ENCODE peak calls at places on chromosomes 16 and 17, in eight cellular contexts. M is heart left ventricle, G is thoracic aorta, L is progenitor cell of endocrine pancreas, D is Caco-2, R is B cell, E is AG04450, P is fibroblast of pulmonary artery. Z is an unnamed sample.

GRCh38 chr16:87304951-87305350 is 12.2 kb downstream of the C16orf95 start:
- DNase-seq in M (no peak), G (no peak), L (no peak), D (no peak), R (no peak), E (no peak), P (no peak), Z (no peak)

GRCh38 chr17:40550608-40551007 is 14.7 kb downstream of the CCR7 start:
- DNase-seq in M (peak), G (no peak), L (peak), D (peak), R (no peak), E (no peak), P (peak), Z (no peak)

GRCh38 chr17:63516910-63517824 is 6.0 kb upstream of the KCNH6 start:
- DNase-seq in M (no peak), G (no peak), L (no peak), D (no peak), R (no peak), E (peak), P (peak), Z (no peak)

GRCh38 chr17:64118452-64118979 is 11.4 kb downstream of the ERN1 start:
- DNase-seq in M (peak), G (peak), L (no peak), D (no peak), R (no peak), E (no peak), P (peak), Z (no peak)

GRCh38 chr16:79393564-79393963 is 207.0 kb downstream of the MAF start:
- DNase-seq in M (no peak), G (no peak), L (no peak), D (no peak), R (no peak), E (no peak), P (no peak), Z (no peak)

GRCh38 chr16:70437017-70437581 is 1.8 kb downstream of the ST3GAL2 start:
- DNase-seq in M (no peak), G (no peak), L (no peak), D (peak), R (no peak), E (peak), P (peak), Z (no peak)

GRCh38 chr16:83675136-83675535 is 132.6 kb upstream of the HSBP1 start:
- DNase-seq in M (no peak), G (no peak), L (no peak), D (no peak), R (no peak), E (no peak), P (peak), Z (no peak)

GRCh38 chr17:45242015-45242414 is 19.9 kb downstream of the SPATA32 start:
- DNase-seq in M (no peak), G (no peak), L (no peak), D (no peak), R (no peak), E (no peak), P (no peak), Z (no peak)

GRCh38 chr17:83132251-83133081 is 53.1 kb downstream of the METRNL start:
- DNase-seq in M (no peak), G (no peak), L (no peak), D (no peak), R (no peak), E (no peak), P (no peak), Z (no peak)

GRCh38 chr16:70380205-70380918 is 33.7 kb downstream of the DDX19A start:
- DNase-seq in M (peak), G (no peak), L (peak), D (peak), R (peak), E (peak), P (peak), Z (peak)

GRCh38 chr17:36602924-36603384 is 1.6 kb downstream of the MRM1 start:
- DNase-seq in M (peak), G (no peak), L (peak), D (peak), R (peak), E (peak), P (peak), Z (peak)

GRCh38 chr17:81244358-81245023 is 5.4 kb downstream of the NDUFAF8 start:
- DNase-seq in M (no peak), G (no peak), L (no peak), D (no peak), R (no peak), E (no peak), P (no peak), Z (no peak)

GRCh38 chr16:78437352-78437968 is 338.0 kb downstream of the WWOX start:
- DNase-seq in M (no peak), G (no peak), L (no peak), D (no peak), R (no peak), E (no peak), P (peak), Z (peak)

GRCh38 chr17:49600949-49601348 is 25.3 kb downstream of the NXPH3 start:
- DNase-seq in M (no peak), G (no peak), L (no peak), D (no peak), R (no peak), E (no peak), P (no peak), Z (no peak)

GRCh38 chr17:62617894-62618472 is 9.5 kb upstream of the MRC2 start:
- DNase-seq in M (no peak), G (no peak), L (no peak), D (no peak), R (no peak), E (no peak), P (peak), Z (no peak)

GRCh38 chr17:50328360-50328759 is 17.6 kb upstream of the XYLT2 start:
- DNase-seq in M (no peak), G (no peak), L (no peak), D (no peak), R (no peak), E (no peak), P (no peak), Z (no peak)

GRCh38 chr16:55035037-55035436 is 104.4 kb downstream of the IRX5 start:
- DNase-seq in M (no peak), G (no peak), L (peak), D (peak), R (no peak), E (no peak), P (no peak), Z (peak)

GRCh38 chr17:69960755-69961154 is 114.3 kb upstream of the KCNJ16 start:
- DNase-seq in M (peak), G (no peak), L (no peak), D (no peak), R (no peak), E (no peak), P (no peak), Z (no peak)

GRCh38 chr17:3813171-3813570 is 12.2 kb upstream of the ITGAE start:
- DNase-seq in M (no peak), G (no peak), L (no peak), D (no peak), R (no peak), E (no peak), P (no peak), Z (no peak)

GRCh38 chr16:50616386-50616785 is 64.7 kb downstream of the SNX20 start:
- DNase-seq in M (no peak), G (no peak), L (no peak), D (no peak), R (no peak), E (no peak), P (peak), Z (no peak)

GRCh38 chr17:73293480-73293911 is 18.3 kb downstream of the CDC42EP4 start:
- DNase-seq in M (peak), G (peak), L (no peak), D (no peak), R (no peak), E (no peak), P (peak), Z (no peak)

GRCh38 chr16:58032710-58033293 is 7.2 kb downstream of the MMP15 start:
- DNase-seq in M (peak), G (no peak), L (peak), D (no peak), R (no peak), E (no peak), P (no peak), Z (no peak)

GRCh38 chr16:3171181-3171854 is 16.7 kb upstream of the OR1F1 start:
- DNase-seq in M (no peak), G (no peak), L (no peak), D (no peak), R (no peak), E (no peak), P (no peak), Z (peak)

GRCh38 chr17:7834554-7834890 is 505 bp downstream of the KDM6B start:
- DNase-seq in M (peak), G (no peak), L (no peak), D (no peak), R (peak), E (no peak), P (no peak), Z (no peak)

GRCh38 chr17:68197997-68198930 is 49.6 kb upstream of the AMZ2 start:
- DNase-seq in M (no peak), G (no peak), L (no peak), D (peak), R (no peak), E (no peak), P (no peak), Z (peak)

GRCh38 chr17:82477934-82478333 is 19.4 kb downstream of the NARF start:
- DNase-seq in M (no peak), G (no peak), L (no peak), D (no peak), R (no peak), E (no peak), P (no peak), Z (no peak)

GRCh38 chr16:15643453-15644305 is 725 bp upstream of the MARF1 start:
- DNase-seq in M (peak), G (no peak), L (no peak), D (no peak), R (no peak), E (peak), P (peak), Z (no peak)

GRCh38 chr16:89693289-89693731 is 6.8 kb downstream of the CDK10 start:
- DNase-seq in M (no peak), G (no peak), L (no peak), D (no peak), R (no peak), E (no peak), P (no peak), Z (no peak)

GRCh38 chr17:2146132-2146871 is 91.4 kb downstream of the HIC1 start:
- DNase-seq in M (no peak), G (no peak), L (no peak), D (no peak), R (no peak), E (no peak), P (no peak), Z (no peak)

GRCh38 chr16:74094514-74094913 is 202.1 kb upstream of the PSMD7 start:
- DNase-seq in M (no peak), G (no peak), L (no peak), D (no peak), R (no peak), E (no peak), P (no peak), Z (no peak)

GRCh38 chr16:2082983-2083364 is 35.2 kb downstream of the TSC2 start:
- DNase-seq in M (no peak), G (no peak), L (no peak), D (no peak), R (no peak), E (no peak), P (no peak), Z (no peak)

GRCh38 chr16:58021661-58022551 is 3.6 kb upstream of the MMP15 start:
- DNase-seq in M (no peak), G (no peak), L (no peak), D (no peak), R (no peak), E (no peak), P (peak), Z (no peak)

GRCh38 chr17:55726440-55726839 is 3.8 kb upstream of the TMEM100 start:
- DNase-seq in M (peak), G (peak), L (no peak), D (no peak), R (no peak), E (peak), P (peak), Z (no peak)

GRCh38 chr17:74147436-74147835 is 56.0 kb upstream of the RPL38 start:
- DNase-seq in M (no peak), G (no peak), L (no peak), D (no peak), R (no peak), E (no peak), P (no peak), Z (no peak)

GRCh38 chr16:22123146-22123545 is 30.8 kb downstream of the VWA3A start:
- DNase-seq in M (no peak), G (no peak), L (no peak), D (no peak), R (no peak), E (no peak), P (peak), Z (no peak)

GRCh38 chr17:28545787-28546415 is 6.5 kb downstream of the UNC119 start:
- DNase-seq in M (no peak), G (no peak), L (no peak), D (no peak), R (no peak), E (no peak), P (no peak), Z (no peak)

GRCh38 chr17:35807371-35808144 is 1.7 kb upstream of the TAF15 start:
- DNase-seq in M (no peak), G (no peak), L (no peak), D (no peak), R (no peak), E (no peak), P (peak), Z (no peak)

GRCh38 chr16:85927938-85928337 is 29.0 kb downstream of the IRF8 start:
- DNase-seq in M (no peak), G (no peak), L (no peak), D (no peak), R (no peak), E (no peak), P (no peak), Z (no peak)

DNA sequence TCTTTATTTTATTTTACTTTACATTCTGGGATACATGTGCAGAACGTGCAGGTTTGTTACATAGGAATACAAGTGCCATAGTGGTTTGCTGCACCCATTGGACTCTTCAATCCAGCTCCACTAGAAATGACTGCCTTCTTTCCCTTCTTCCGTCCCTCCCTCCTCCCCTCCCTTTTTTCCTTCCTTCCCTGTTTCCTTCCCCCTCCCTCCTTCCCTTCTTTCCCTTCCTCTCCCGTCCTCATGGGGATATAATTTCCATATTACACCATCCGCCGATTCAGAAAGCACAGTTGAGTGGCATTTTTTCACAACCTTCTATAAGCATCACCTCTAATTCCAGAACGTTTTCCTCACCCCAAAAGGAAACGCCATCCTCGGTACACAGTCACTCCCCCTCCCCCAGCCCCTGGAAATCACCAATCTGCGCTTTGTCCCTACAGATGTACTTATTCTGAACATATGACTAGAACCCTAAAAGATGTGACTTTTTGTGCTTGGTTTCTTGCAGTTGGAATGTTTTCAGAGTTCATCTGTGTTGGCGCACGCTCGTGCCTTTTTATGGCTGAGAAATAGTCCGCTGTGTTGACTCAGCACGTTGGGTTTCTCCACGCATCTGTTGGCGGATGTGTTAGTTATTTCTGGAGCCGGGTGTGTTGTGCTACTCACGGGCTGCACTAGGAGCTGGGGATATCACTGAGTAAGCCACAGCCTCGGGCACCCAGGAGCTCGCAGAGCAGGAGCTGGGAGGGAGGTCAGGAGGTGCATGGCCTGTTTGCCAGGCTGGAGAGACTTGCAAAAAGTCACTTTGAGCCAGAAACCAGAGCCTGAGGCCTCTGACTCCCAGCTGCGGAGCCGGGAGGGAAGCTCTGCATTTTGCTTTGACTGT is 336.4 kb downstream of the SEC14L1 start:
- DNase-seq in M (peak), G (peak), L (no peak), D (no peak), R (no peak), E (peak), P (peak), Z (no peak)
- TF ChIP-seq CTCF in M (no peak), G (peak), L (no peak), D (no peak), R (no peak), E (no peak), P (no peak), Z (no peak)

DNA sequence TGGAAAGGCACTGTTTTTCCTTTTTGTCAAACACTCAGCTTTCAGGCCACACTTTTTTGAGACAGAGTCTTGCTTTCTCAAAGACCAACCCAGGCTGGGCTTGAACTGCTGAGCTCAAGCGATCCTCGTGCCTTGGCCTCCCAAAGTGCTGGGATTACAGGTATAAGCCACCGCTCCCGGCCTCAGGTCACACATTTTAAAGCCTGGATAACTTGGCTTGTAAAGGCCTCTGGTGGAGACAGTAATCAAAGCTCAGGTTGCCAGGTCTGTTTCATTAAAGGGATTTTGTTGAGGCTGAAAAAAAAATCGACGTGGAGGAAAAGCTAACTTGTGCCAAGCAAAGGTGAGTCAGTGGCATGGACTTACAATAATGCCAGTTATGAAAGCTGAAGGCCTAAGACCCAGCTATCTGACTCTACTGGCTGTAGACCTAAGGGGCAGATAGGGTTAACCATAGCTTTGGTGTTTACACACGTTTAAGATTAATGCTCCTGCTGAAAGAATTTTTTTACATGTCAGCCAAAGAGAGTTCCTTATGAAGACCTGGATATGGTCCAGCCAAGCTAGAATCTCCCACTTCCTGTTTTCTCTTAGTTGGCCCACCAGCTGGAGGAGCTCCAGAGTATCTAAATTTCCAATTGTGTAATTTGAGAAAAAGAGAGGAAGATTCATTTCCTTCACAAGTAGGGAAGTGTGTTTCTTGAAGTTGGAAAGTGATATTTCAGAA is 910 bp downstream of the NBR1 start:
- DNase-seq in M (peak), G (no peak), L (no peak), D (no peak), R (no peak), E (peak), P (peak), Z (no peak)
- TF ChIP-seq CTCF in M (no peak), G (no peak), L (peak), D (peak), R (no peak), E (peak), P (peak), Z (peak)

DNA sequence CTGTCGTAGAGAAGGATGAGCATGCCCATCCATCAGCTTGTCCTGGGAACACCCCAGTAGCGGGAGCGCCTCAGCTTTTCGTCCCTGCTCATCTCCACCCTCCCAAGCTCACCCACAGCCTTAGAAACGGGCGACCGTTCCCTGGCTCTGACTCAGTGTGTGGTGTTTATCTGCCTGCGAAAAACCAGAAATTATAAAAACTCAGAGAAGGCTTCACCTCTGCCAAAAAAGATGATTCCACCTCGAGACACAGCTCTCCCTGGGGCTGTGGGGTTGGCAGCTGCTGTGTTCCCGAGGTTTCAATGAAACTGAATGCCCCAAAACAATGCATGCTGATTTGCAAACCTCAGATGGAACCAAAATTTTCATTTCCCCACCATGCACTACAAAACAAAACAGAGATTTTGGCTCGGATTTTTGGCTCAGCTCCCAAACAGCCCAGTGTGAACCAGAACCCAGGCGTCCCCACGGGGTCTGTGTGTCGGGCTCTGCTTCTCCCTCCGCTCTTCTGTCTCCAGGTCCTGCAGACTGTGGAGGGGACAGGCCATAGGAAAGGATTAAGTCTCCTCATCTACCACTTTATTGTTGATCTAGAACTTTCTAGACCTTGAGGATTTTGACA is 62.4 kb upstream of the MED9 start:
- DNase-seq in M (no peak), G (no peak), L (no peak), D (no peak), R (no peak), E (no peak), P (peak), Z (no peak)
- TF ChIP-seq CTCF in M (no peak), G (no peak), L (no peak), D (no peak), R (no peak), E (no peak), P (no peak), Z (no peak)

DNA sequence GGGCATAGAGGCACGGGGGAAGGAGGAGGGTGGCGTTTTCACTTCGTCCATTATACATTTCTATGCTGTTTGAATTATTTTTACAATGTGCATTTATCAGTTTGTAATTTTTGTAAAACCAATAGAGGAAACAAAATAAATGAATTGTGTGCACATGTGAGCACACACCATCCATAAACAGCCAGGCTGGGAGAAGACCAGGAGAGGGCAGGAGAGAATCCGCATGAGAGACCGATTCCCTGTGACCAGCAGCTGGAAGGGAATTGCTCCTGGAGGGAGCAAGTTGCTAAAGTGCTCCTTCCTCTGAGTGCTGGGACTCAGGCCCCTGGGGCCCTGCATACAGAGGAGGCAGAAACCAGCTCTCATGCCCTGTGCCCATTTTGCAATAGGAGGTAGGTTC is 126.0 kb downstream of the ABCC12 start:
- DNase-seq in M (no peak), G (no peak), L (no peak), D (no peak), R (no peak), E (no peak), P (no peak), Z (no peak)
- TF ChIP-seq CTCF in M (no peak), G (no peak), L (no peak), D (peak), R (no peak), E (peak), P (no peak), Z (no peak)

DNA sequence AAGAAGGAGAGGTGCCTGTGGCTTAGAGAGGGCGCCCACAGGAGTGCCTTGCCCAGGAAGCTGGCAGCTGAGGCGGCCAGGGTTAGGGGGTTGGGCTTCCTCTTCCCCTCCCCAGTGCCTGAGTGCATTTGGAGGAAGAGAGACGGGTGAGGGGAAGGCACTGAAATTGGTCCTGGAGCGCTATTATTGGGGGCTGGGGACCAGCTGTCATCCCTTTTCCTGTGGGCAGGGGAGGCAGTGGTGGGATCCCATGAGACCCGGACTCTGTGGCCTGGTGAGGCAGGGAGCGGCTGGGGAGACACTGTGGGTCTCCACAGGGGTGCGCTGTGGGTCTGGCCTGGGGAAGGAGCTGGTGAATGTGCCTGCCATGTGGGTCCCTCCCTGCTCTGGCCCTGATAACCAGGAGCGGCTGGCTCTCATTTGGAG is 259.7 kb downstream of the SEC14L1 start:
- DNase-seq in M (peak), G (no peak), L (no peak), D (no peak), R (peak), E (no peak), P (no peak), Z (peak)
- TF ChIP-seq CTCF in M (peak), G (peak), L (peak), D (peak), R (peak), E (peak), P (peak), Z (peak)